ENCODE peak calls at places on chromosomes 12 and 14, in seven cellular contexts. I, F, G, H, N, T and L are unnamed samples.

GRCh38 chr12:49331360-49332222 is 5.4 kb downstream of the C1QL4 start:
- DNase-seq in I (no peak), F (peak), G (peak), H (no peak), N (no peak), T (peak), L (no peak)

GRCh38 chr12:27595231-27595642 is 71.2 kb downstream of the PPFIBP1 start:
- DNase-seq in I (no peak), F (no peak), G (no peak), H (no peak), N (no peak), T (peak), L (peak)

GRCh38 chr12:68776976-68777610 is 30.9 kb upstream of the MDM2 start:
- DNase-seq in I (no peak), F (no peak), G (no peak), H (no peak), N (no peak), T (no peak), L (no peak)

GRCh38 chr14:61080591-61081010 is 99.6 kb downstream of the SLC38A6 start:
- DNase-seq in I (no peak), F (no peak), G (no peak), H (no peak), N (peak), T (no peak), L (no peak)

GRCh38 chr12:15987696-15988095 is 76.6 kb downstream of the DERA start:
- DNase-seq in I (no peak), F (no peak), G (no peak), H (no peak), N (no peak), T (peak), L (no peak)

GRCh38 chr14:58341152-58341748 is 42.9 kb downstream of the ARID4A start:
- DNase-seq in I (no peak), F (no peak), G (no peak), H (no peak), N (no peak), T (no peak), L (no peak)

GRCh38 chr14:55731881-55732498 is 152.0 kb downstream of the KTN1 start:
- DNase-seq in I (no peak), F (peak), G (peak), H (peak), N (peak), T (no peak), L (no peak)

GRCh38 chr12:62653740-62654139 is 187.1 kb downstream of the MON2 start:
- DNase-seq in I (no peak), F (peak), G (no peak), H (no peak), N (no peak), T (no peak), L (no peak)

GRCh38 chr12:57610553-57611115 is 601 bp upstream of the ARHGEF25 start:
- DNase-seq in I (no peak), F (no peak), G (peak), H (no peak), N (peak), T (peak), L (no peak)

GRCh38 chr14:67643671-67644070 is 24.0 kb downstream of the ARG2 start:
- DNase-seq in I (no peak), F (no peak), G (no peak), H (no peak), N (no peak), T (no peak), L (no peak)

GRCh38 chr12:81381951-81382350 is 304.1 kb downstream of the ACSS3 start:
- DNase-seq in I (no peak), F (no peak), G (no peak), H (no peak), N (no peak), T (no peak), L (no peak)

GRCh38 chr12:67035121-67035520 is 234.0 kb upstream of the CAND1 start:
- DNase-seq in I (no peak), F (peak), G (no peak), H (no peak), N (no peak), T (no peak), L (no peak)

GRCh38 chr12:77324763-77325468 is 259.5 kb upstream of the E2F7 start:
- DNase-seq in I (peak), F (peak), G (peak), H (no peak), N (peak), T (peak), L (peak)

GRCh38 chr14:85618978-85619377 is 89.0 kb downstream of the FLRT2 start:
- DNase-seq in I (no peak), F (no peak), G (no peak), H (no peak), N (no peak), T (no peak), L (no peak)

GRCh38 chr14:85579957-85580356 is 50.0 kb downstream of the FLRT2 start:
- DNase-seq in I (no peak), F (no peak), G (no peak), H (no peak), N (no peak), T (no peak), L (no peak)

GRCh38 chr12:46825526-46826414 is at the start of gene SLC38A4:
- DNase-seq in I (no peak), F (peak), G (peak), H (no peak), N (no peak), T (peak), L (peak)

GRCh38 chr12:56668197-56668457 is 20.0 kb downstream of the PTGES3 start:
- DNase-seq in I (no peak), F (no peak), G (no peak), H (no peak), N (no peak), T (no peak), L (no peak)

GRCh38 chr14:85528882-85529585 is 910 bp upstream of the FLRT2 start:
- DNase-seq in I (no peak), F (no peak), G (no peak), H (no peak), N (no peak), T (no peak), L (no peak)

GRCh38 chr12:54596526-54596946 is 8.1 kb upstream of the PPP1R1A start:
- DNase-seq in I (no peak), F (peak), G (peak), H (no peak), N (no peak), T (peak), L (no peak)

GRCh38 chr12:67747869-67748760 is 99.6 kb downstream of the DYRK2 start:
- DNase-seq in I (no peak), F (no peak), G (no peak), H (no peak), N (no peak), T (no peak), L (no peak)

GRCh38 chr12:123801573-123802178 is 39.6 kb downstream of the DNAH10 start:
- DNase-seq in I (no peak), F (no peak), G (no peak), H (no peak), N (no peak), T (no peak), L (no peak)